ENCODE peak calls at places on chromosome 11, in four cellular contexts. G is foreskin fibroblast; L is thoracic aorta; N is CD8-positive, alpha-beta T cell. Y is an unnamed sample.
A peak's percentile ranks its signal among the peaks of the same experiment; 100 is the strongest.

GRCh38 chr11:75603791-75604736 is 42.0 kb downstream of the SERPINH1 start:
- DNase-seq in G (peak; percentile 95), L (no peak), N (no peak), Y (peak; percentile 70)

GRCh38 chr11:93248602-93249001 is 50.8 kb upstream of the SLC36A4 start:
- DNase-seq in G (peak; percentile 13), L (no peak), N (no peak), Y (no peak)

GRCh38 chr11:38950882-38951281 is 2352.8 kb upstream of the RAG2 start:
- DNase-seq in G (peak; percentile 2), L (no peak), N (no peak), Y (no peak)

GRCh38 chr11:69089258-69089657 is 40.5 kb downstream of the TPCN2 start:
- DNase-seq in G (peak; percentile 90), L (no peak), N (no peak), Y (peak; percentile 76)

GRCh38 chr11:69392104-69392653 is 89.3 kb upstream of the LINC01488 start:
- DNase-seq in G (no peak), L (no peak), N (no peak), Y (no peak)

GRCh38 chr11:72721689-72722049 is 30.5 kb downstream of the ARAP1 start:
- DNase-seq in G (peak; percentile 62), L (no peak), N (peak; percentile 63), Y (no peak)

GRCh38 chr11:55707029-55707428 is 45.0 kb downstream of the OR4C6 start:
- DNase-seq in G (peak; percentile 45), L (no peak), N (no peak), Y (no peak)

GRCh38 chr11:73399159-73400090 is 23.2 kb downstream of the RELT start:
- DNase-seq in G (peak; percentile 32), L (no peak), N (no peak), Y (no peak)

GRCh38 chr11:95908826-95909225 is 15.1 kb downstream of the MTMR2 start:
- DNase-seq in G (peak; percentile 39), L (no peak), N (no peak), Y (no peak)

GRCh38 chr11:117195208-117195607 is 4.0 kb upstream of the TAGLN start:
- DNase-seq in G (no peak), L (no peak), N (no peak), Y (no peak)

GRCh38 chr11:29051935-29052334 is 943.7 kb downstream of the METTL15 start:
- DNase-seq in G (no peak), L (no peak), N (no peak), Y (no peak)

GRCh38 chr11:58429273-58429672 is 1.4 kb upstream of the OR5B2 start:
- DNase-seq in G (no peak), L (no peak), N (no peak), Y (no peak)

GRCh38 chr11:2342981-2343380 is 34.1 kb upstream of the CD81 start:
- DNase-seq in G (peak; percentile 14), L (no peak), N (no peak), Y (no peak)

GRCh38 chr11:79173615-79174014 is 267.2 kb downstream of the TENM4 start:
- DNase-seq in G (peak; percentile 78), L (no peak), N (no peak), Y (peak; percentile 26)

GRCh38 chr11:3622521-3622920 is 19.3 kb downstream of the ART5 start:
- DNase-seq in G (no peak), L (no peak), N (no peak), Y (no peak)

GRCh38 chr11:130999086-130999485 is 82.8 kb upstream of the SNX19 start:
- DNase-seq in G (peak; percentile 64), L (no peak), N (no peak), Y (no peak)

GRCh38 chr11:31114437-31114836 is 255.1 kb downstream of the DCDC1 start:
- DNase-seq in G (no peak), L (no peak), N (no peak), Y (no peak)

GRCh38 chr11:14942735-14943134 is 29.4 kb downstream of the CALCA start:
- DNase-seq in G (no peak), L (no peak), N (no peak), Y (no peak)

GRCh38 chr11:70399681-70400112 is 1.4 kb downstream of the CTTN start:
- DNase-seq in G (peak; percentile 98), L (peak; percentile 79), N (no peak), Y (peak; percentile 90)

GRCh38 chr11:7830740-7831139 is 34.0 kb upstream of the OR5P2 start:
- DNase-seq in G (no peak), L (no peak), N (no peak), Y (no peak)

GRCh38 chr11:68584097-68584496 is 100.2 kb upstream of the GAL start:
- DNase-seq in G (peak; percentile 16), L (no peak), N (peak; percentile 53), Y (no peak)

GRCh38 chr11:68042219-68043028 is 3.6 kb downstream of the TCIRG1 start:
- DNase-seq in G (peak; percentile 39), L (no peak), N (no peak), Y (no peak)

GRCh38 chr11:74427377-74427776 is 29.1 kb upstream of the PGM2L1 start:
- DNase-seq in G (peak; percentile 22), L (no peak), N (no peak), Y (no peak)

GRCh38 chr11:116976941-116977570 is 121.2 kb downstream of the SIK3 start:
- DNase-seq in G (peak; percentile 28), L (no peak), N (no peak), Y (no peak)

GRCh38 chr11:16610738-16611388 is 127.6 kb upstream of the C11orf58 start:
- DNase-seq in G (no peak), L (no peak), N (no peak), Y (no peak)

GRCh38 chr11:130815074-130815802 is 101.0 kb downstream of the SNX19 start:
- DNase-seq in G (no peak), L (no peak), N (no peak), Y (no peak)

GRCh38 chr11:27678242-27678641 is 22.0 kb downstream of the BDNF start:
- DNase-seq in G (peak; percentile 68), L (no peak), N (no peak), Y (no peak)

DNA sequence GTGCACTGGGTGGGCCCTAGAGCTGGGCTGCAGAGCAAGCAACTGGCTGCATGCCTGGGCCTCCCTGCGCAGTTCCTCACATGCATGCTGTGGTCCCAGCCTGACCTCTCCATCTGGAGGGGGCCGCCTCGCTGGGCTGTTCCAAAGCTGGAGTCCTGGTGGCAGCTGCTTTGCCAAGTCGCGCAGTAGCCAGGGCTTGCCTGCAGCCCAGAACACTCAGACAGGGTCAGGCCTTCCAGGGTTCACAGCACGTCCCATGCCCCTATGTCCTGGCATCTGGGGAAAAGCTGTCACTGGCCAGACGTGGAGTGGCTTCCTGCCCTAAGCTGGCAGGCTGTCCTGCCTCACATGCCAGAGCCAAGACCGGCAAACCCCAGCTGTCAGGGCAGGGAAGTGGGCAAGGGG is 16.5 kb upstream of the CDC42EP2 start:
- DNase-seq in G (peak; percentile 87), L (no peak), N (no peak), Y (no peak)
- TF ChIP-seq CTCF in G (no peak), L (no peak), N (no peak), Y (no peak)

GRCh38 chr11:60783141-60783484 is 2.0 kb upstream of the MS4A10 start:
- DNase-seq in G (no peak), L (no peak), N (no peak), Y (no peak)
- H3K4me3 ChIP-seq in G (no peak overlapping the region), L (no peak overlapping the region), N (no peak overlapping the region), Y (no peak overlapping the region)

GRCh38 chr11:122559734-122560382 is 95.7 kb upstream of the UBASH3B start:
- DNase-seq in G (no peak), L (no peak), N (no peak), Y (no peak)

DNA sequence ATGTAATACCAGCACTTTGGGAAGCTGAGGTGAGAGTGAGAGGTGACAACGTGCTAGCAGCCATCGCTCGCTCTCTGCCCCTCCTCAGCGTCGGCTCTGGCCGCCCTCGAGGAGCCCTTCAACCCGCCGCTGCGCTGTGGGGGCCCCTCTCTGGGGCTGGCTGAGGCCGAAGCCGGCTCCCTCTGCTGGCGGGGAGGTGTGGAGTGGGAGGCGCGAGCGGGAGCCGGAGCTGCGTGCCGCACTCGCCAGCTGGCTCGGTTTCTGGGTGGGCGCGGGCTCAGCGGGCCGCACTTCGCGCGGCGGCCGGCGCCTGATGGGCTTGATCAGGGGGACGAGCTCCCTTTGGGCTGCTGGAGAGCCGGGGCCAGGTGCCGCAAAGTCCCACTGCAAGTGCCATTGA is 98.9 kb upstream of the UBASH3B start:
- DNase-seq in G (peak; percentile 32), L (no peak), N (no peak), Y (no peak)
- TF ChIP-seq CTCF in G (peak; percentile 37), L (no peak), N (no peak), Y (peak; percentile 26)

DNA sequence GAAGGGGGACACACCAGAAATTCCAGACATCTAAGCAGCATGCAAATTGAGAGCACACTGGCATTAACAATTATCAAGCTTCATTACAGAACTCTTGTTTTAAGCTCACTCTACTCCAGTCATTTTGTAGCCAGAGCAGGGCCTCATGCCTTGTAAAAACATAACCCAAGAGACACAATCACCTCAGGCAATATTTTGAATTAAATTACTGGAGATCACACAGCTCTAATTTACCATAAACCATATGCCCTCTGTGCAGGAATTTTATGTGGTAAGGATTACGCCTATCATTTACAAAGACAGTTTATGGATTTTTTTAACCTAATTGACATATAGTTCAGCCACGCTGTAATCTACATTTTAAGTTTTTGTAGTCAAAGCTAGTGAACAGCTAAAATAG is 414.1 kb upstream of the DDI1 start:
- DNase-seq in G (no peak), L (no peak), N (no peak), Y (no peak)
- H3K4me3 ChIP-seq in G (no peak overlapping the region), L (no peak overlapping the region), N (no peak overlapping the region), Y (no peak overlapping the region)

DNA sequence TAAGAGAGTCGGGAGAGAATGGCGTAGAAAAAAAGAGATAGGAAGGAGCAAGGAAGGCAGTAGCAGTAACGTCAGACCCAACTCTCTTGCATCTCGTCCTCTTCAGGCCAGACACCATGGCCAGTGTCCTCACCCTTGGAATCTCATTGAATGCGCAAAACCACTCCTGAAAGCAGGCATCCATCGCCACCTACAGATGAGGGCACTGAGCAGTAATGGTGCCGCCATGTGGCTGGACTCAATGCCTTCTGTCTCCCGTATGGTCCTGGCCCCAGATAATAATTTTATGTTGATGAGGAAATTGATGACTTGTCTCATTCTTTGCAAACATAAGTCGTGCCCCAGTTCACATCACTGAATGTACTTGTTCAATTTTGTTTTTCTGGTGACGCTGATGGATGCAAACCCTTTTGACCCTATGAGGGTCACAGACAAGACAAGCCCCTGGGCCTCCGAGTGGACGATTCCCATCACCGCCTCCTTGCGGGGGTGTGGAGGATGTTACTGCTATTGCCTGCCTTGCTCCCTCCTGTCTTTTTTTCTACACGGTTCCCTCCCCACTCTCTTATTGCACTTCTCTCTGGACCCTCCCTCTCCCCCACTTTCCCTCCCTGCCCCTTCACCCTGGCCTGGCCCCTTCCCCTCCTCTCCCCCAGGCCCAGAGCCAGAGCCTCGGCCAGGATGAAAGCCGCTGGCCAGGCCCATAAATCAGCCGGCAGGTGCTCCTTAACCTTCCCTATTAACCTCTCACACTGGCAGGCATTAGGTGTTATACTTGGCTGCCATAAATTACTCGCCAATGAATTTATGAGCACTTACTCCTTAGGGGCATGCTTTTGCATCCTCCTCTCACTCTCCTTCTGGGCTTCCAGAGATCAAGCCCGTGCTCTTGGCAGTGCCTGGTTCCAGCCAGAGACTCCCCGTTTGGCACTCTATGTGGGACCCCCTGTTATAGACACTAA is 18.1 kb upstream of the ALX4 start:
- DNase-seq in G (no peak), L (no peak), N (no peak), Y (no peak)
- TF ChIP-seq CTCF in G (peak; percentile 2), L (no peak), N (no peak), Y (peak; percentile 7)